ENCODE peak calls at places on chromosome 19, in six cellular contexts. One of them, this sample, is unnamed.

GRCh38 chr19:8320564-8321066 is 560 bp downstream of the NDUFA7 start:
- DNase-seq in stimulated activated CD8-positive, alpha-beta memory T cell treated with anti-CD3 and anti-CD28 coated beads, Interleukin-2, amount 100 ng/mL, for 1 hour: no peak
- DNase-seq in cardiac fibroblast: no peak
- DNase-seq in sigmoid colon: no peak
- DNase-seq in hippocampal formation: no peak
- DNase-seq in amygdala: no peak
- DNase-seq in this sample: no peak

GRCh38 chr19:10091892-10092641 is 6.0 kb downstream of the SHFL start:
- DNase-seq in stimulated activated CD8-positive, alpha-beta memory T cell treated with anti-CD3 and anti-CD28 coated beads, Interleukin-2, amount 100 ng/mL, for 1 hour: no peak
- DNase-seq in cardiac fibroblast: no peak
- DNase-seq in sigmoid colon: no peak
- DNase-seq in hippocampal formation: no peak
- DNase-seq in amygdala: no peak
- DNase-seq in this sample: no peak

GRCh38 chr19:38522915-38523314 is 89.4 kb downstream of the RYR1 start:
- DNase-seq in stimulated activated CD8-positive, alpha-beta memory T cell treated with anti-CD3 and anti-CD28 coated beads, Interleukin-2, amount 100 ng/mL, for 1 hour: no peak
- DNase-seq in cardiac fibroblast: no peak
- DNase-seq in sigmoid colon: no peak
- DNase-seq in hippocampal formation: no peak
- DNase-seq in amygdala: no peak
- DNase-seq in this sample: no peak

GRCh38 chr19:30087381-30088138 is 145.5 kb downstream of the URI1 start:
- DNase-seq in stimulated activated CD8-positive, alpha-beta memory T cell treated with anti-CD3 and anti-CD28 coated beads, Interleukin-2, amount 100 ng/mL, for 1 hour: no peak
- DNase-seq in cardiac fibroblast: no peak
- DNase-seq in sigmoid colon: no peak
- DNase-seq in hippocampal formation: no peak
- DNase-seq in amygdala: no peak
- DNase-seq in this sample: no peak

GRCh38 chr19:4284176-4284958 is 5.3 kb downstream of the SHD start:
- DNase-seq in stimulated activated CD8-positive, alpha-beta memory T cell treated with anti-CD3 and anti-CD28 coated beads, Interleukin-2, amount 100 ng/mL, for 1 hour: no peak
- DNase-seq in cardiac fibroblast: no peak
- DNase-seq in sigmoid colon: no peak
- DNase-seq in hippocampal formation: no peak
- DNase-seq in amygdala: no peak
- DNase-seq in this sample: no peak

GRCh38 chr19:2532252-2533071 is 56.5 kb downstream of the GADD45B start:
- DNase-seq in stimulated activated CD8-positive, alpha-beta memory T cell treated with anti-CD3 and anti-CD28 coated beads, Interleukin-2, amount 100 ng/mL, for 1 hour: no peak
- DNase-seq in cardiac fibroblast: peak
- DNase-seq in sigmoid colon: no peak
- DNase-seq in hippocampal formation: no peak
- DNase-seq in amygdala: no peak
- DNase-seq in this sample: no peak

GRCh38 chr19:47037766-47038165 is 10.7 kb downstream of the TMEM160 start:
- DNase-seq in stimulated activated CD8-positive, alpha-beta memory T cell treated with anti-CD3 and anti-CD28 coated beads, Interleukin-2, amount 100 ng/mL, for 1 hour: no peak
- DNase-seq in cardiac fibroblast: no peak
- DNase-seq in sigmoid colon: no peak
- DNase-seq in hippocampal formation: no peak
- DNase-seq in amygdala: no peak
- DNase-seq in this sample: no peak

GRCh38 chr19:38331728-38332127 is 3.9 kb upstream of the CATSPERG start:
- DNase-seq in stimulated activated CD8-positive, alpha-beta memory T cell treated with anti-CD3 and anti-CD28 coated beads, Interleukin-2, amount 100 ng/mL, for 1 hour: no peak
- DNase-seq in cardiac fibroblast: no peak
- DNase-seq in sigmoid colon: no peak
- DNase-seq in hippocampal formation: no peak
- DNase-seq in amygdala: no peak
- DNase-seq in this sample: no peak

GRCh38 chr19:29655648-29656335 is 9.5 kb upstream of the PLEKHF1 start:
- DNase-seq in stimulated activated CD8-positive, alpha-beta memory T cell treated with anti-CD3 and anti-CD28 coated beads, Interleukin-2, amount 100 ng/mL, for 1 hour: no peak
- DNase-seq in cardiac fibroblast: no peak
- DNase-seq in sigmoid colon: peak
- DNase-seq in hippocampal formation: no peak
- DNase-seq in amygdala: no peak
- DNase-seq in this sample: no peak

GRCh38 chr19:4501005-4501591 is 17.2 kb downstream of the PLIN4 start:
- DNase-seq in stimulated activated CD8-positive, alpha-beta memory T cell treated with anti-CD3 and anti-CD28 coated beads, Interleukin-2, amount 100 ng/mL, for 1 hour: no peak
- DNase-seq in cardiac fibroblast: no peak
- DNase-seq in sigmoid colon: peak
- DNase-seq in hippocampal formation: no peak
- DNase-seq in amygdala: no peak
- DNase-seq in this sample: no peak

GRCh38 chr19:7533281-7533819 is 2.2 kb upstream of the PNPLA6 start:
- DNase-seq in stimulated activated CD8-positive, alpha-beta memory T cell treated with anti-CD3 and anti-CD28 coated beads, Interleukin-2, amount 100 ng/mL, for 1 hour: no peak
- DNase-seq in cardiac fibroblast: peak
- DNase-seq in sigmoid colon: peak
- DNase-seq in hippocampal formation: no peak
- DNase-seq in amygdala: no peak
- DNase-seq in this sample: no peak

GRCh38 chr19:40278361-40279045 is 6.6 kb downstream of the AKT2 start:
- DNase-seq in stimulated activated CD8-positive, alpha-beta memory T cell treated with anti-CD3 and anti-CD28 coated beads, Interleukin-2, amount 100 ng/mL, for 1 hour: no peak
- DNase-seq in cardiac fibroblast: no peak
- DNase-seq in sigmoid colon: peak
- DNase-seq in hippocampal formation: no peak
- DNase-seq in amygdala: no peak
- DNase-seq in this sample: no peak

GRCh38 chr19:57587529-57587928 is 3.6 kb downstream of the ZIK1 start:
- DNase-seq in stimulated activated CD8-positive, alpha-beta memory T cell treated with anti-CD3 and anti-CD28 coated beads, Interleukin-2, amount 100 ng/mL, for 1 hour: no peak
- DNase-seq in cardiac fibroblast: no peak
- DNase-seq in sigmoid colon: no peak
- DNase-seq in hippocampal formation: no peak
- DNase-seq in amygdala: no peak
- DNase-seq in this sample: no peak

GRCh38 chr19:367561-367960 is 23.0 kb upstream of the MIER2 start:
- DNase-seq in stimulated activated CD8-positive, alpha-beta memory T cell treated with anti-CD3 and anti-CD28 coated beads, Interleukin-2, amount 100 ng/mL, for 1 hour: no peak
- DNase-seq in cardiac fibroblast: no peak
- DNase-seq in sigmoid colon: no peak
- DNase-seq in hippocampal formation: no peak
- DNase-seq in amygdala: no peak
- DNase-seq in this sample: no peak

GRCh38 chr19:35355851-35356460 is 2.3 kb upstream of the FFAR3 start:
- DNase-seq in stimulated activated CD8-positive, alpha-beta memory T cell treated with anti-CD3 and anti-CD28 coated beads, Interleukin-2, amount 100 ng/mL, for 1 hour: no peak
- DNase-seq in cardiac fibroblast: peak
- DNase-seq in sigmoid colon: peak
- DNase-seq in hippocampal formation: no peak
- DNase-seq in amygdala: no peak
- DNase-seq in this sample: no peak

GRCh38 chr19:51501594-51502263 is at the start of gene SIGLEC12:
- DNase-seq in stimulated activated CD8-positive, alpha-beta memory T cell treated with anti-CD3 and anti-CD28 coated beads, Interleukin-2, amount 100 ng/mL, for 1 hour: no peak
- DNase-seq in cardiac fibroblast: no peak
- DNase-seq in sigmoid colon: peak
- DNase-seq in hippocampal formation: peak
- DNase-seq in amygdala: no peak
- DNase-seq in this sample: peak

GRCh38 chr19:48844472-48844871 is 8.2 kb upstream of the HSD17B14 start:
- DNase-seq in stimulated activated CD8-positive, alpha-beta memory T cell treated with anti-CD3 and anti-CD28 coated beads, Interleukin-2, amount 100 ng/mL, for 1 hour: no peak
- DNase-seq in cardiac fibroblast: peak
- DNase-seq in sigmoid colon: no peak
- DNase-seq in hippocampal formation: no peak
- DNase-seq in amygdala: no peak
- DNase-seq in this sample: no peak

GRCh38 chr19:29503785-29504184 is 22.0 kb upstream of the VSTM2B start:
- DNase-seq in stimulated activated CD8-positive, alpha-beta memory T cell treated with anti-CD3 and anti-CD28 coated beads, Interleukin-2, amount 100 ng/mL, for 1 hour: no peak
- DNase-seq in cardiac fibroblast: no peak
- DNase-seq in sigmoid colon: peak
- DNase-seq in hippocampal formation: no peak
- DNase-seq in amygdala: no peak
- DNase-seq in this sample: no peak

GRCh38 chr19:41993612-41994483 is at the start of gene ATP1A3:
- DNase-seq in stimulated activated CD8-positive, alpha-beta memory T cell treated with anti-CD3 and anti-CD28 coated beads, Interleukin-2, amount 100 ng/mL, for 1 hour: peak
- DNase-seq in cardiac fibroblast: peak
- DNase-seq in sigmoid colon: no peak
- DNase-seq in hippocampal formation: peak
- DNase-seq in amygdala: no peak
- DNase-seq in this sample: peak

GRCh38 chr19:42066075-42066754 is 3.8 kb downstream of the GRIK5 start:
- DNase-seq in stimulated activated CD8-positive, alpha-beta memory T cell treated with anti-CD3 and anti-CD28 coated beads, Interleukin-2, amount 100 ng/mL, for 1 hour: no peak
- DNase-seq in cardiac fibroblast: peak
- DNase-seq in sigmoid colon: no peak
- DNase-seq in hippocampal formation: peak
- DNase-seq in amygdala: no peak
- DNase-seq in this sample: peak

GRCh38 chr19:16330368-16330801 is 5.8 kb downstream of the KLF2 start:
- DNase-seq in stimulated activated CD8-positive, alpha-beta memory T cell treated with anti-CD3 and anti-CD28 coated beads, Interleukin-2, amount 100 ng/mL, for 1 hour: peak
- DNase-seq in cardiac fibroblast: peak
- DNase-seq in sigmoid colon: peak
- DNase-seq in hippocampal formation: no peak
- DNase-seq in amygdala: no peak
- DNase-seq in this sample: no peak

GRCh38 chr19:43445426-43445825 is 20.0 kb downstream of the LYPD3 start:
- DNase-seq in stimulated activated CD8-positive, alpha-beta memory T cell treated with anti-CD3 and anti-CD28 coated beads, Interleukin-2, amount 100 ng/mL, for 1 hour: no peak
- DNase-seq in cardiac fibroblast: no peak
- DNase-seq in sigmoid colon: no peak
- DNase-seq in hippocampal formation: no peak
- DNase-seq in amygdala: no peak
- DNase-seq in this sample: no peak

GRCh38 chr19:15180451-15181390 is 20.1 kb downstream of the NOTCH3 start:
- DNase-seq in stimulated activated CD8-positive, alpha-beta memory T cell treated with anti-CD3 and anti-CD28 coated beads, Interleukin-2, amount 100 ng/mL, for 1 hour: no peak
- DNase-seq in cardiac fibroblast: no peak
- DNase-seq in sigmoid colon: no peak
- DNase-seq in hippocampal formation: no peak
- DNase-seq in amygdala: no peak
- DNase-seq in this sample: no peak

GRCh38 chr19:1780272-1780957 is 27.1 kb downstream of the ONECUT3 start:
- DNase-seq in stimulated activated CD8-positive, alpha-beta memory T cell treated with anti-CD3 and anti-CD28 coated beads, Interleukin-2, amount 100 ng/mL, for 1 hour: no peak
- DNase-seq in cardiac fibroblast: peak
- DNase-seq in sigmoid colon: no peak
- DNase-seq in hippocampal formation: no peak
- DNase-seq in amygdala: no peak
- DNase-seq in this sample: no peak

GRCh38 chr19:6767357-6768235 is at the start of gene SH2D3A:
- DNase-seq in stimulated activated CD8-positive, alpha-beta memory T cell treated with anti-CD3 and anti-CD28 coated beads, Interleukin-2, amount 100 ng/mL, for 1 hour: peak
- DNase-seq in cardiac fibroblast: peak
- DNase-seq in sigmoid colon: peak
- DNase-seq in hippocampal formation: peak
- DNase-seq in amygdala: no peak
- DNase-seq in this sample: peak

GRCh38 chr19:928471-929259 is 2.8 kb downstream of the ARID3A start:
- DNase-seq in stimulated activated CD8-positive, alpha-beta memory T cell treated with anti-CD3 and anti-CD28 coated beads, Interleukin-2, amount 100 ng/mL, for 1 hour: no peak
- DNase-seq in cardiac fibroblast: peak
- DNase-seq in sigmoid colon: no peak
- DNase-seq in hippocampal formation: no peak
- DNase-seq in amygdala: no peak
- DNase-seq in this sample: peak

GRCh38 chr19:1685046-1685445 is 32.6 kb upstream of the TCF3 start:
- DNase-seq in stimulated activated CD8-positive, alpha-beta memory T cell treated with anti-CD3 and anti-CD28 coated beads, Interleukin-2, amount 100 ng/mL, for 1 hour: no peak
- DNase-seq in cardiac fibroblast: no peak
- DNase-seq in sigmoid colon: no peak
- DNase-seq in hippocampal formation: no peak
- DNase-seq in amygdala: no peak
- DNase-seq in this sample: no peak

GRCh38 chr19:34963531-34964406 is at the start of gene ZNF792:
- DNase-seq in stimulated activated CD8-positive, alpha-beta memory T cell treated with anti-CD3 and anti-CD28 coated beads, Interleukin-2, amount 100 ng/mL, for 1 hour: no peak
- DNase-seq in cardiac fibroblast: peak
- DNase-seq in sigmoid colon: peak
- DNase-seq in hippocampal formation: peak
- DNase-seq in amygdala: no peak
- DNase-seq in this sample: peak

GRCh38 chr19:18519962-18520847 is 1.7 kb downstream of the ELL start:
- DNase-seq in stimulated activated CD8-positive, alpha-beta memory T cell treated with anti-CD3 and anti-CD28 coated beads, Interleukin-2, amount 100 ng/mL, for 1 hour: no peak
- DNase-seq in cardiac fibroblast: peak
- DNase-seq in sigmoid colon: peak
- DNase-seq in hippocampal formation: peak
- DNase-seq in amygdala: no peak
- DNase-seq in this sample: peak

GRCh38 chr19:39828015-39828633 is 5.8 kb downstream of the DYRK1B start:
- DNase-seq in stimulated activated CD8-positive, alpha-beta memory T cell treated with anti-CD3 and anti-CD28 coated beads, Interleukin-2, amount 100 ng/mL, for 1 hour: no peak
- DNase-seq in cardiac fibroblast: no peak
- DNase-seq in sigmoid colon: no peak
- DNase-seq in hippocampal formation: no peak
- DNase-seq in amygdala: no peak
- DNase-seq in this sample: no peak

GRCh38 chr19:52070496-52070895 is 21.9 kb upstream of the ZNF432 start:
- DNase-seq in stimulated activated CD8-positive, alpha-beta memory T cell treated with anti-CD3 and anti-CD28 coated beads, Interleukin-2, amount 100 ng/mL, for 1 hour: no peak
- DNase-seq in cardiac fibroblast: peak
- DNase-seq in sigmoid colon: no peak
- DNase-seq in hippocampal formation: no peak
- DNase-seq in amygdala: no peak
- DNase-seq in this sample: no peak

GRCh38 chr19:44719262-44719701 is 20.3 kb downstream of the CEACAM16 start:
- DNase-seq in stimulated activated CD8-positive, alpha-beta memory T cell treated with anti-CD3 and anti-CD28 coated beads, Interleukin-2, amount 100 ng/mL, for 1 hour: no peak
- DNase-seq in cardiac fibroblast: no peak
- DNase-seq in sigmoid colon: no peak
- DNase-seq in hippocampal formation: no peak
- DNase-seq in amygdala: no peak
- DNase-seq in this sample: no peak

GRCh38 chr19:50252111-50252886 is 48.9 kb downstream of the MYH14 start:
- DNase-seq in stimulated activated CD8-positive, alpha-beta memory T cell treated with anti-CD3 and anti-CD28 coated beads, Interleukin-2, amount 100 ng/mL, for 1 hour: no peak
- DNase-seq in cardiac fibroblast: peak
- DNase-seq in sigmoid colon: no peak
- DNase-seq in hippocampal formation: no peak
- DNase-seq in amygdala: no peak
- DNase-seq in this sample: peak

GRCh38 chr19:42961119-42961518 is 24.1 kb upstream of the PSG7 start:
- DNase-seq in stimulated activated CD8-positive, alpha-beta memory T cell treated with anti-CD3 and anti-CD28 coated beads, Interleukin-2, amount 100 ng/mL, for 1 hour: no peak
- DNase-seq in cardiac fibroblast: no peak
- DNase-seq in sigmoid colon: no peak
- DNase-seq in hippocampal formation: no peak
- DNase-seq in amygdala: no peak
- DNase-seq in this sample: no peak

GRCh38 chr19:14979498-14980255 is at the start of gene SLC1A6:
- DNase-seq in stimulated activated CD8-positive, alpha-beta memory T cell treated with anti-CD3 and anti-CD28 coated beads, Interleukin-2, amount 100 ng/mL, for 1 hour: no peak
- DNase-seq in cardiac fibroblast: no peak
- DNase-seq in sigmoid colon: no peak
- DNase-seq in hippocampal formation: no peak
- DNase-seq in amygdala: no peak
- DNase-seq in this sample: no peak

GRCh38 chr19:461664-462551 is 1.1 kb upstream of the SHC2 start:
- DNase-seq in stimulated activated CD8-positive, alpha-beta memory T cell treated with anti-CD3 and anti-CD28 coated beads, Interleukin-2, amount 100 ng/mL, for 1 hour: no peak
- DNase-seq in cardiac fibroblast: no peak
- DNase-seq in sigmoid colon: peak
- DNase-seq in hippocampal formation: no peak
- DNase-seq in amygdala: no peak
- DNase-seq in this sample: no peak

GRCh38 chr19:2171349-2172145 is 7.8 kb downstream of the DOT1L start:
- DNase-seq in stimulated activated CD8-positive, alpha-beta memory T cell treated with anti-CD3 and anti-CD28 coated beads, Interleukin-2, amount 100 ng/mL, for 1 hour: peak
- DNase-seq in cardiac fibroblast: peak
- DNase-seq in sigmoid colon: no peak
- DNase-seq in hippocampal formation: no peak
- DNase-seq in amygdala: no peak
- DNase-seq in this sample: no peak

GRCh38 chr19:5665781-5666513 is 14.4 kb downstream of the MICOS13 start:
- DNase-seq in stimulated activated CD8-positive, alpha-beta memory T cell treated with anti-CD3 and anti-CD28 coated beads, Interleukin-2, amount 100 ng/mL, for 1 hour: no peak
- DNase-seq in cardiac fibroblast: peak
- DNase-seq in sigmoid colon: no peak
- DNase-seq in hippocampal formation: no peak
- DNase-seq in amygdala: no peak
- DNase-seq in this sample: no peak

GRCh38 chr19:4098493-4098892 is 25.4 kb downstream of the MAP2K2 start:
- DNase-seq in stimulated activated CD8-positive, alpha-beta memory T cell treated with anti-CD3 and anti-CD28 coated beads, Interleukin-2, amount 100 ng/mL, for 1 hour: no peak
- DNase-seq in cardiac fibroblast: no peak
- DNase-seq in sigmoid colon: no peak
- DNase-seq in hippocampal formation: peak
- DNase-seq in amygdala: no peak
- DNase-seq in this sample: no peak